ENCODE peak calls at places on chromosome 17, in four cellular contexts. E, V, T and U are unnamed samples.

GRCh38 chr17:47973541-47973940 is 2.6 kb downstream of the CDK5RAP3 start:
- DNase-seq in E (no peak), T (no peak), V (no peak), U (no peak)

GRCh38 chr17:74521701-74522201 is 9.5 kb downstream of the CD300LB start:
- DNase-seq in T (no peak), V (no peak), E (no peak), U (no peak)

GRCh38 chr17:33416131-33416530 is 123.0 kb upstream of the ASIC2 start:
- DNase-seq in T (no peak), V (no peak), E (no peak), U (no peak)

GRCh38 chr17:59722623-59723022 is 15.2 kb downstream of the VMP1 start:
- DNase-seq in T (no peak), E (no peak), V (no peak), U (no peak)

GRCh38 chr17:37088459-37088858 is 139.7 kb downstream of the AATF start:
- DNase-seq in T (no peak), V (no peak), E (no peak), U (no peak)

GRCh38 chr17:57739402-57740224 is 5.5 kb downstream of the CCDC182 start:
- DNase-seq in T (peak; percentile 9), E (no peak), V (no peak), U (no peak)

GRCh38 chr17:56887552-56888467 is 26.0 kb downstream of the TRIM25 start:
- DNase-seq in T (no peak), E (no peak), V (no peak), U (no peak)

GRCh38 chr17:79400989-79401703 is 209.7 kb downstream of the RBFOX3 start:
- DNase-seq in T (peak; percentile 70), V (peak; percentile 64), E (peak; percentile 56), U (peak; percentile 55)

GRCh38 chr17:81794509-81794908 is 9.4 kb upstream of the GCGR start:
- DNase-seq in T (no peak), E (no peak), V (peak; percentile 28), U (no peak)

GRCh38 chr17:67027031-67027628 is 17.2 kb upstream of the CACNG1 start:
- DNase-seq in E (no peak), T (no peak), V (no peak), U (no peak)

GRCh38 chr17:81666092-81666341 is 388 bp downstream of the OXLD1 start:
- DNase-seq in T (no peak), V (no peak), E (no peak), U (no peak)

GRCh38 chr17:4080686-4081085 is 62.1 kb downstream of the ZZEF1 start:
- DNase-seq in E (no peak), T (no peak), V (no peak), U (no peak)

GRCh38 chr17:75549246-75550138 is 24.0 kb downstream of the LLGL2 start:
- DNase-seq in T (peak; percentile 92), V (peak; percentile 91), E (no peak), U (no peak)

GRCh38 chr17:17729620-17730249 is 48.5 kb downstream of the RAI1 start:
- DNase-seq in E (peak; percentile 41), V (peak; percentile 0), T (peak; percentile 52), U (peak; percentile 28)

GRCh38 chr17:17191346-17191792 is 14.8 kb downstream of the PLD6 start:
- DNase-seq in E (no peak), V (no peak), T (no peak), U (no peak)

GRCh38 chr17:42833771-42834422 is 700 bp downstream of the PSME3 start:
- DNase-seq in E (no peak), V (no peak), T (no peak), U (peak; percentile 1)

GRCh38 chr17:32496348-32497078 is 9.7 kb downstream of the CDK5R1 start:
- DNase-seq in E (no peak), T (no peak), V (no peak), U (no peak)